ENCODE peak calls at places on chromosomes 16 and 17, in ten cellular contexts. L is aorta; S is BE2C; R is AG09319; C is transverse colon; V is stimulated activated CD4-positive, alpha-beta T cell treated with anti-CD3 and anti-CD28 coated beads, Interleukin-1b, Interleukin-23, amount 100 ng/mL, for 1 hour; I is LHCN-M2; P is astrocyte; D is EH; N is KBM-7. J is an unnamed sample.

GRCh38 chr17:32486091-32486700 is 597 bp upstream of the CDK5R1 start:
- DNase-seq in L (peak; percentile 89), S (peak; percentile 73), R (no peak), C (peak; percentile 73), V (peak; percentile 48), I (peak; percentile 77), P (peak; percentile 40), D (peak; percentile 77), N (peak; percentile 62), J (peak; percentile 81)

GRCh38 chr17:11264183-11264871 is 23.3 kb downstream of the SHISA6 start:
- DNase-seq in L (no peak), S (no peak), R (no peak), C (no peak), V (no peak), I (no peak), P (no peak), D (no peak), N (peak; percentile 47), J (no peak)

GRCh38 chr16:57270221-57271062 is 14.0 kb downstream of the PLLP start:
- DNase-seq in L (peak; percentile 42), S (no peak), R (no peak), C (no peak), V (no peak), I (no peak), P (no peak), D (no peak), N (no peak), J (no peak)

GRCh38 chr16:4623593-4623992 is 1.0 kb upstream of the MGRN1 start:
- DNase-seq in L (no peak), S (no peak), R (no peak), C (no peak), V (no peak), I (no peak), P (no peak), D (no peak), N (no peak), J (no peak)

GRCh38 chr17:49952209-49952911 is 16.6 kb upstream of the DLX4 start:
- DNase-seq in L (peak; percentile 92), S (peak; percentile 87), R (peak; percentile 29), C (peak; percentile 82), V (peak; percentile 68), I (peak; percentile 59), P (peak; percentile 28), D (peak; percentile 70), N (peak; percentile 88), J (peak; percentile 74)

GRCh38 chr17:1109606-1110523 is 69.9 kb downstream of the ABR start:
- DNase-seq in L (peak; percentile 86), S (peak; percentile 59), R (no peak), C (peak; percentile 91), V (no peak), I (peak; percentile 21), P (no peak), D (no peak), N (no peak), J (peak; percentile 61)

GRCh38 chr17:8621585-8621984 is 8.9 kb downstream of the MYH10 start:
- DNase-seq in L (no peak), S (no peak), R (no peak), C (no peak), V (no peak), I (peak; percentile 40), P (peak; percentile 65), D (peak; percentile 41), N (no peak), J (no peak)

GRCh38 chr17:40097931-40098845 is 2.2 kb downstream of the NR1D1 start:
- DNase-seq in L (peak; percentile 89), S (no peak), R (no peak), C (peak; percentile 90), V (no peak), I (peak; percentile 83), P (no peak), D (peak; percentile 70), N (peak; percentile 49), J (no peak)

GRCh38 chr17:33602981-33603380 is 309.9 kb upstream of the ASIC2 start:
- DNase-seq in L (no peak), S (peak; percentile 12), R (no peak), C (no peak), V (no peak), I (no peak), P (no peak), D (no peak), N (no peak), J (no peak)

GRCh38 chr17:17781591-17782424 is 55.0 kb downstream of the SREBF1 start:
- DNase-seq in L (peak; percentile 92), S (peak; percentile 48), R (peak; percentile 7), C (peak; percentile 65), V (no peak), I (no peak), P (peak; percentile 50), D (peak; percentile 72), N (peak; percentile 32), J (peak; percentile 62)

GRCh38 chr17:82320140-82320840 is 2.9 kb upstream of the CD7 start:
- DNase-seq in L (no peak), S (peak; percentile 54), R (no peak), C (no peak), V (no peak), I (no peak), P (no peak), D (no peak), N (no peak), J (no peak)

GRCh38 chr17:81432873-81433451 is 37.7 kb downstream of the BAHCC1 start:
- DNase-seq in L (no peak), S (peak; percentile 85), R (no peak), C (no peak), V (no peak), I (peak; percentile 68), P (no peak), D (no peak), N (no peak), J (no peak)

GRCh38 chr17:20091161-20092029 is 82.2 kb downstream of the SPECC1 start:
- DNase-seq in L (peak; percentile 77), S (no peak), R (no peak), C (no peak), V (no peak), I (no peak), P (peak; percentile 70), D (no peak), N (no peak), J (peak; percentile 94)

GRCh38 chr17:63082952-63083351 is 116.9 kb downstream of the TANC2 start:
- DNase-seq in L (no peak), S (no peak), R (no peak), C (no peak), V (no peak), I (peak; percentile 29), P (peak; percentile 53), D (peak; percentile 65), N (no peak), J (no peak)

GRCh38 chr17:55764610-55765009 is 13.8 kb downstream of the PCTP start:
- DNase-seq in L (no peak), S (no peak), R (no peak), C (no peak), V (no peak), I (no peak), P (no peak), D (no peak), N (no peak), J (no peak)

GRCh38 chr17:31273511-31273910 is 23.5 kb downstream of the OMG start:
- DNase-seq in L (no peak), S (no peak), R (no peak), C (no peak), V (no peak), I (no peak), P (no peak), D (no peak), N (no peak), J (no peak)

GRCh38 chr16:66457888-66458287 is 30.8 kb downstream of the BEAN1 start:
- DNase-seq in L (peak; percentile 49), S (no peak), R (no peak), C (no peak), V (no peak), I (no peak), P (peak; percentile 37), D (peak; percentile 63), N (no peak), J (no peak)

GRCh38 chr16:8850279-8850885 is 18.4 kb downstream of the CARHSP1 start:
- DNase-seq in L (peak; percentile 83), S (no peak), R (no peak), C (no peak), V (no peak), I (peak; percentile 94), P (peak; percentile 68), D (peak; percentile 81), N (peak; percentile 85), J (no peak)

GRCh38 chr16:74297296-74297665 is 667 bp downstream of the PSMD7 start:
- DNase-seq in L (no peak), S (peak; percentile 35), R (no peak), C (peak; percentile 18), V (peak; percentile 13), I (peak; percentile 21), P (no peak), D (peak; percentile 46), N (peak; percentile 18), J (peak; percentile 20)

GRCh38 chr16:52546291-52546941 is 527 bp downstream of the TOX3 start:
- DNase-seq in L (peak; percentile 71), S (peak; percentile 16), R (no peak), C (no peak), V (no peak), I (no peak), P (no peak), D (no peak), N (no peak), J (no peak)

GRCh38 chr17:56300191-56300590 is 146.9 kb downstream of the ANKFN1 start:
- DNase-seq in L (no peak), S (no peak), R (no peak), C (no peak), V (no peak), I (no peak), P (no peak), D (no peak), N (no peak), J (no peak)

GRCh38 chr16:19696961-19697360 is 21.1 kb downstream of the KNOP1 start:
- DNase-seq in L (peak; percentile 68), S (no peak), R (no peak), C (no peak), V (no peak), I (no peak), P (no peak), D (no peak), N (no peak), J (no peak)

GRCh38 chr17:63495471-63495870 is 18.6 kb downstream of the ACE start:
- DNase-seq in L (no peak), S (no peak), R (no peak), C (no peak), V (no peak), I (no peak), P (no peak), D (no peak), N (no peak), J (no peak)

GRCh38 chr17:79980246-79981043 is 55.2 kb downstream of the TBC1D16 start:
- DNase-seq in L (peak; percentile 30), S (no peak), R (no peak), C (no peak), V (no peak), I (no peak), P (no peak), D (no peak), N (no peak), J (no peak)